ENCODE peak calls at places on chromosomes 2 and 18, in four cellular contexts. U is MM.1S, J is GM12865, F is progenitor cell of endocrine pancreas. G is an unnamed sample.

GRCh38 chr2:12428786-12429185 is 287.9 kb upstream of the TRIB2 start:
- DNase-seq in U (no peak), J (no peak), F (no peak), G (no peak)

GRCh38 chr18:42446195-42446594 is 491.2 kb downstream of the PIK3C3 start:
- DNase-seq in U (no peak), J (no peak), F (no peak), G (no peak)

GRCh38 chr2:127170021-127170420 is 50.1 kb downstream of the CYP27C1 start:
- DNase-seq in U (no peak), J (no peak), F (no peak), G (no peak)

GRCh38 chr2:222448806-222449205 is 24.5 kb downstream of the SGPP2 start:
- DNase-seq in U (no peak), J (no peak), F (no peak), G (no peak)

GRCh38 chr18:79573921-79574491 is 105.6 kb upstream of the CTDP1 start:
- DNase-seq in U (no peak), J (no peak), F (no peak), G (peak; percentile 77)

GRCh38 chr18:2337552-2338141 is 233.7 kb downstream of the METTL4 start:
- DNase-seq in U (peak; percentile 32), J (peak; percentile 67), F (no peak), G (no peak)

GRCh38 chr18:10020176-10020575 is 106.4 kb downstream of the VAPA start:
- DNase-seq in U (no peak), J (no peak), F (no peak), G (no peak)

GRCh38 chr2:61671561-61672315 is 133.6 kb upstream of the XPO1 start:
- DNase-seq in U (no peak), J (no peak), F (no peak), G (no peak)

GRCh38 chr2:166651080-166651675 is 157.1 kb upstream of the SCN7A start:
- DNase-seq in U (no peak), J (no peak), F (no peak), G (no peak)

GRCh38 chr2:110948027-110948687 is 172.6 kb upstream of the BCL2L11 start:
- DNase-seq in U (no peak), J (no peak), F (no peak), G (no peak)

GRCh38 chr2:129906139-129906860 is 73.2 kb upstream of the RAB6C start:
- DNase-seq in U (no peak), J (no peak), F (peak; percentile 8), G (no peak)
- TF ChIP-seq CTCF in U (no peak), J (no peak), F (no peak), G (no peak)

DNA sequence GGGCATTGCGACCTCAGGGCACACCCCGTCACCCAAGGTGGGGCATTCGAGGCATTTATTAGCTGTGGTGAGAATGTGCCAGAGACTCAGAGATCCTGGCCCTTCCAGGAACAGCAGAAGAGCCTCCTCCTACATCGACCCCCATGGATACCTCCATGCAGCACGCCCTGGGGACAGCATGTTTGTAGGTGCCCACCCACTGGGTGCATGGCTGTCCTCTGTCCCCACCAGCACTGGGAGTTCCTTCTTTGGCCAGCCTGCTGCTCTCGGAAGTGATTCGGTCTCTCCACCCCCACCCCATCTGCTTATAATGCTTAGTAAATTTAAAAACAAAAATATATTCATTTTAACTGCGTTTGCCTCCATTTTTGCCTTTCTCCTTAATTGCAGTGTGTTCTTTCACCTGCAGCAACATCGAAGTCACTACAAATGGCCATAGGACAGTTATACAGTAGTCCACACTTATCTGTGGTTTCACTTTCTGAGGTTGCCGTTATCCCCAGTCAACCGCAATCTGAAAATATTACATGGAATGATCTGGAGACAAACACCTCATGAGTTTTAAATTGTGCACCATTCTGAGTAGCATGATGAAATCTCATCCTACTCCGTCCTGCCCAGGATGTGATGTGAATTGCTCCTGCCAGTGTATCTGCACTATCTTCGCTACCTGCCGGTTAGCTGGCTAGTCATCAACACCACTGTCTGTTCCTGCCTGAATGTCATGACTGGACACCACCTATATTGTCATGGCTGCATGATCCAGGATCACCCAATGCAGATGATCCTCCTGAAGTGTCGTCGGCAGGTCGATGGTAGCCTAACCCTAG is 29.6 kb upstream of the ZCCHC2 start:
- DNase-seq in U (no peak), J (no peak), F (no peak), G (peak; percentile 30)
- TF ChIP-seq CTCF in U (no peak), J (no peak), F (no peak), G (no peak)

DNA sequence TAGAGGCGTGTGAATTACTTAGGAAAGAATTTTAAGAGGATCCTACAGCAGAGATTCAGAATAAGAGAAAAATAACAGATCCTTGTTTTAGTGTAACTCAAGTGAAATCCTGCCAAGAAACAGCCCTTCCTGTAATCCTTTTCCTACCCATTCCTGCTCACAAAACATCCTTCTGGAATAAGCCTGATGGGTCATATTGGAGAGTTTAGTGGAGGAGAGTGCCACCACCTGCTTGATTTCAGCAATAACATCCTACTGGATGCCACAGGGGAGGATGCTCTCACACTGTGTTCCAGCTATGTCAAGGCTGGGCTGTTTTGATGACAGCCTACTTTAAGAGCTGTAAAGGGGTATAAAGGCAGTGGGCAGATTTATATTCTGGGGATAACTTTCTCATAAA is 54.8 kb upstream of the CCDC178 start:
- DNase-seq in U (peak; percentile 31), J (peak; percentile 47), F (peak; percentile 13), G (no peak)
- TF ChIP-seq CTCF in U (peak; percentile 44), J (peak; percentile 42), F (peak; percentile 68), G (peak; percentile 81)

GRCh38 chr2:231900486-231900942 is 25.7 kb downstream of the NPPC start:
- DNase-seq in U (peak; percentile 72), J (peak; percentile 79), F (peak; percentile 82), G (peak; percentile 91)
- TF ChIP-seq CTCF in U (peak; percentile 79), J (peak; percentile 94), F (peak; percentile 86), G (peak; percentile 88)

DNA sequence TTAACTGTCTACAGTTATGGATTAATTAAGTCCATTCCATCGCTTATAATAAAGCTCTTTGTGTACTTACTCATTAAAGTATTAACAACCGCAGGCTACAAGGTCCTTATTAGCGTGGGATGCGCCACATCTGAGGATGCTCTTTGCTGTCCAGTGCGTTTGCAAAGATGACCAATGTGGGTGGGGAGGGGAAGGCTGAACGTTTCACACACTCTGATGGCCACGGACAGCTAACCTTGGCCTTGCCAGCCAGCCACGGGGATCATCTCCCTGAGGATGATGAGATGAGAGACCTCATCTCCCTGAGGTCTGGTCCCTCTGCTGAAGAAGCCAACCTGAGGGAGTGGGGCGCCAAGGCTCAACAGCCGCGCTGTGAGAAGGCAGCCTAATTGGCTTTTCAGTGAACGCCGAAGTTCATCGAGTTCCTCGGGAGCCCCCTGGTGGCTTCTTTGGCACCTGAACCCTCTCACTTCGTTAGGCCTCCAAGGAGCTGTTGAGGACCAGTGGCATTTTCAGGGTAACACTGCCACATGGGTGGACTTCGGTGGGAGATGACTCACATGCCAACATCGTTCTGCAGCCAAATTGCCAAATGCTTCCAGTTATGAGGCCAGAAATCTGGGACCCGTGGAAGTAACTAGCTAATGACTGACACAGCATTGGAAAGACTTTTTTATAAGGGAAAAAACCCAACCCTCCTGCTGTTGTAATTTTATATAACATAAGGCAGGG is 69.3 kb upstream of the SEC11C start:
- DNase-seq in U (peak; percentile 87), J (peak; percentile 84), F (peak; percentile 83), G (no peak)
- TF ChIP-seq CTCF in U (peak; percentile 86), J (peak; percentile 85), F (peak; percentile 91), G (peak; percentile 96)

GRCh38 chr2:205849136-205849535 is 166.8 kb downstream of the NRP2 start:
- DNase-seq in U (no peak), J (no peak), F (no peak), G (no peak)
- TF ChIP-seq CTCF in U (no peak), J (no peak), F (no peak), G (no peak)

GRCh38 chr2:202307690-202308089 is 42.1 kb downstream of the NOP58 start:
- DNase-seq in U (no peak), J (no peak), F (no peak), G (no peak)
- TF ChIP-seq CTCF in U (no peak), J (no peak), F (no peak), G (no peak)

DNA sequence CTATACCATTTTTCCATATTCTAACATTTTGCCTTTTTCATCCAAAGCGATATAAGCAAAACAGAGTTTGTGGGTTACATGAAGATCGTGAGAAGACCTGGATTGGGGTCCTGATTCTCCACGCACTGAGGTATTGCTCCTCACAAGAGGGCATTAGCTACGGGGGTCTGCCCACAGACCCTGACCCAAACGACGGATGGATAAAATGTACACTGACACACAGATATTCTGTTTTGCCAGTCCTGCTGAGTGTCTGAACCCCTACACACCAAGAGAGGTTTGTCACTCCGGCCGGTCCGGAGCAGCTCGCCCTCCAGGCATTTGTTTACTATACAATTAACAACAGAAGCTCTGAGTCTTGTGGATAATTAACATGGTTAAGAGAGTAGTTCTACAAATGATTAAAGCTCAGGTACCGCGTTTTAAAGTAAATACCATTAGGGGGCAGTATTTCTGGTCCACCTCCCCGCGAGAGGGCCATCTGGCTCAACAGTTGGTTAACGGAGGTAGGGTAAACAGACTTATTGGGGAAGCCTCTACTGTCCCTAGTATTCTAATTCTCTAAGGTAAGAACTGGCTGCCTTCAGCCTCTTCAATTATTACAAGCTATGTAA is 28.4 kb downstream of the SCYGR8 start:
- DNase-seq in U (no peak), J (peak; percentile 58), F (no peak), G (no peak)
- TF ChIP-seq CTCF in U (peak; percentile 29), J (peak; percentile 37), F (peak; percentile 48), G (peak; percentile 37)

DNA sequence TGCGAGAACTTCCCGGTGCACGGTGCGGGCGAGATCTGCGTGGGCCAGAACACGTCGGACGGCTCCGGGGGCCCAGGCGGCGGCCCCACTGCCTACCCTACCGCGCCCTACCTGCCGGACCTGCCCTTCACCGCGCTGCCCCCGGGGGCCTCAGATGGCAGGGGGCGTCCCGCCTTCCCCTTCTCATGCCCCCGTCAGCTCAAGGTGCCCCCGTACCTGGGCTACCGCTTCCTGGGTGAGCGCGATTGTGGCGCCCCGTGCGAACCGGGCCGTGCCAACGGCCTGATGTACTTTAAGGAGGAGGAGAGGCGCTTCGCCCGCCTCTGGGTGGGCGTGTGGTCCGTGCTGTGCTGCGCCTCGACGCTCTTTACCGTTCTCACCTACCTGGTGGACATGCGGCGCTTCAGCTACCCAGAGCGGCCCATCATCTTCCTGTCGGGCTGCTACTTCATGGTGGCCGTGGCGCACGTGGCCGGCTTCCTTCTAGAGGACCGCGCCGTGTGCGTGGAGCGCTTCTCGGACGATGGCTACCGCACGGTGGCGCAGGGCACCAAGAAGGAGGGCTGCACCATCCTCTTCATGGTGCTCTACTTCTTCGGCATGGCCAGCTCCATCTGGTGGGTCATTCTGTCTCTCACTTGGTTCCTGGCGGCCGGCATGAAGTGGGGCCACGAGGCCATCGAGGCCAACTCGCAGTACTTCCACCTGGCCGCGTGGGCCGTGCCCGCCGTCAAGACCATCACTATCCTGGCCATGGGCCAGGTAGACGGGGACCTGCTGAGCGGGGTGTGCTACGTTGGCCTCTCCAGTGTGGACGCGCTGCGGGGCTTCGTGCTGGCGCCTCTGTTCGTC is 1.7 kb downstream of the FZD7 start:
- DNase-seq in U (no peak), J (peak; percentile 37), F (peak; percentile 46), G (no peak)
- TF ChIP-seq CTCF in U (no peak), J (no peak), F (peak; percentile 65), G (peak; percentile 84)

GRCh38 chr2:239002591-239002959 is 154.7 kb downstream of the TWIST2 start:
- DNase-seq in U (no peak), J (no peak), F (no peak), G (no peak)
- TF ChIP-seq CTCF in U (no peak), J (no peak), F (no peak), G (no peak)